ENCODE peak calls at places on chromosomes 6 and 20, in eight cellular contexts. One of them, this sample, is unnamed.

GRCh38 chr6:118632359-118632758 is 19.0 kb downstream of the CEP85L start:
- DNase-seq in mucosa of descending colon: no peak
- DNase-seq in fibroblast of pulmonary artery: no peak
- DNase-seq in spleen: no peak
- DNase-seq in A549: no peak
- DNase-seq in AG04450: no peak
- DNase-seq in SJSA1: no peak
- DNase-seq in choroid plexus epithelial cell: no peak
- DNase-seq in this sample: no peak

GRCh38 chr6:152150196-152150595 is 342.7 kb downstream of the ESR1 start:
- DNase-seq in mucosa of descending colon: no peak
- DNase-seq in fibroblast of pulmonary artery: no peak
- DNase-seq in spleen: no peak
- DNase-seq in A549: no peak
- DNase-seq in AG04450: no peak
- DNase-seq in SJSA1: no peak
- DNase-seq in choroid plexus epithelial cell: peak
- DNase-seq in this sample: no peak

GRCh38 chr6:39496951-39497350 is 174.4 kb upstream of the KCNK16 start:
- DNase-seq in mucosa of descending colon: peak
- DNase-seq in fibroblast of pulmonary artery: peak
- DNase-seq in spleen: no peak
- DNase-seq in A549: no peak
- DNase-seq in AG04450: no peak
- DNase-seq in SJSA1: no peak
- DNase-seq in choroid plexus epithelial cell: peak
- DNase-seq in this sample: no peak

GRCh38 chr20:16622501-16622900 is 49.3 kb upstream of the KIF16B start:
- DNase-seq in mucosa of descending colon: no peak
- DNase-seq in fibroblast of pulmonary artery: no peak
- DNase-seq in spleen: no peak
- DNase-seq in A549: no peak
- DNase-seq in AG04450: no peak
- DNase-seq in SJSA1: no peak
- DNase-seq in choroid plexus epithelial cell: no peak
- DNase-seq in this sample: no peak

GRCh38 chr6:12288844-12289654 is 1.1 kb upstream of the EDN1 start:
- DNase-seq in mucosa of descending colon: no peak
- DNase-seq in fibroblast of pulmonary artery: peak
- DNase-seq in spleen: no peak
- DNase-seq in A549: peak
- DNase-seq in AG04450: no peak
- DNase-seq in SJSA1: peak
- DNase-seq in choroid plexus epithelial cell: peak
- DNase-seq in this sample: peak

GRCh38 chr20:9146649-9147048 is 77.8 kb downstream of the PLCB4 start:
- DNase-seq in mucosa of descending colon: no peak
- DNase-seq in fibroblast of pulmonary artery: no peak
- DNase-seq in spleen: no peak
- DNase-seq in A549: no peak
- DNase-seq in AG04450: no peak
- DNase-seq in SJSA1: no peak
- DNase-seq in choroid plexus epithelial cell: no peak
- DNase-seq in this sample: no peak

GRCh38 chr6:3357669-3358068 is 98.9 kb downstream of the PSMG4 start:
- DNase-seq in mucosa of descending colon: peak
- DNase-seq in fibroblast of pulmonary artery: no peak
- DNase-seq in spleen: no peak
- DNase-seq in A549: no peak
- DNase-seq in AG04450: no peak
- DNase-seq in SJSA1: no peak
- DNase-seq in choroid plexus epithelial cell: no peak
- DNase-seq in this sample: no peak

GRCh38 chr6:87907521-87907920 is 140.1 kb upstream of the SPACA1 start:
- DNase-seq in mucosa of descending colon: no peak
- DNase-seq in fibroblast of pulmonary artery: peak
- DNase-seq in spleen: no peak
- DNase-seq in A549: no peak
- DNase-seq in AG04450: no peak
- DNase-seq in SJSA1: peak
- DNase-seq in choroid plexus epithelial cell: peak
- DNase-seq in this sample: no peak

GRCh38 chr20:38950254-38950653 is 11.9 kb upstream of the DHX35 start:
- DNase-seq in mucosa of descending colon: no peak
- DNase-seq in fibroblast of pulmonary artery: no peak
- DNase-seq in spleen: no peak
- DNase-seq in A549: no peak
- DNase-seq in AG04450: no peak
- DNase-seq in SJSA1: no peak
- DNase-seq in choroid plexus epithelial cell: no peak
- DNase-seq in this sample: no peak

GRCh38 chr6:126118934-126119333 is 132.6 kb downstream of the TRMT11 start:
- DNase-seq in mucosa of descending colon: no peak
- DNase-seq in fibroblast of pulmonary artery: peak
- DNase-seq in spleen: no peak
- DNase-seq in A549: no peak
- DNase-seq in AG04450: no peak
- DNase-seq in SJSA1: no peak
- DNase-seq in choroid plexus epithelial cell: peak
- DNase-seq in this sample: no peak

GRCh38 chr6:42978793-42979522 is at the start of gene PEX6:
- DNase-seq in mucosa of descending colon: peak
- DNase-seq in fibroblast of pulmonary artery: peak
- DNase-seq in spleen: peak
- DNase-seq in A549: peak
- DNase-seq in AG04450: peak
- DNase-seq in SJSA1: peak
- DNase-seq in choroid plexus epithelial cell: peak
- DNase-seq in this sample: peak

GRCh38 chr20:60352580-60352979 is 394.4 kb downstream of the CDH26 start:
- DNase-seq in mucosa of descending colon: no peak
- DNase-seq in fibroblast of pulmonary artery: no peak
- DNase-seq in spleen: no peak
- DNase-seq in A549: no peak
- DNase-seq in AG04450: no peak
- DNase-seq in SJSA1: no peak
- DNase-seq in choroid plexus epithelial cell: no peak
- DNase-seq in this sample: no peak

GRCh38 chr6:72825265-72825918 is 203.5 kb downstream of the KCNQ5 start:
- DNase-seq in mucosa of descending colon: no peak
- DNase-seq in fibroblast of pulmonary artery: peak
- DNase-seq in spleen: no peak
- DNase-seq in A549: no peak
- DNase-seq in AG04450: peak
- DNase-seq in SJSA1: no peak
- DNase-seq in choroid plexus epithelial cell: peak
- DNase-seq in this sample: no peak

GRCh38 chr6:156934054-156934424 is 156.9 kb downstream of the ARID1B start:
- DNase-seq in mucosa of descending colon: no peak
- DNase-seq in fibroblast of pulmonary artery: no peak
- DNase-seq in spleen: no peak
- DNase-seq in A549: no peak
- DNase-seq in AG04450: no peak
- DNase-seq in SJSA1: no peak
- DNase-seq in choroid plexus epithelial cell: no peak
- DNase-seq in this sample: no peak

GRCh38 chr6:24766685-24767462 is 7.9 kb upstream of the GMNN start:
- DNase-seq in mucosa of descending colon: no peak
- DNase-seq in fibroblast of pulmonary artery: peak
- DNase-seq in spleen: no peak
- DNase-seq in A549: peak
- DNase-seq in AG04450: no peak
- DNase-seq in SJSA1: no peak
- DNase-seq in choroid plexus epithelial cell: peak
- DNase-seq in this sample: no peak

GRCh38 chr20:32961956-32962517 is 42.2 kb downstream of the SUN5 start:
- DNase-seq in mucosa of descending colon: no peak
- DNase-seq in fibroblast of pulmonary artery: no peak
- DNase-seq in spleen: no peak
- DNase-seq in A549: no peak
- DNase-seq in AG04450: no peak
- DNase-seq in SJSA1: peak
- DNase-seq in choroid plexus epithelial cell: no peak
- DNase-seq in this sample: peak

GRCh38 chr6:42042108-42042507 is 8.2 kb upstream of the TAF8 start:
- DNase-seq in mucosa of descending colon: no peak
- DNase-seq in fibroblast of pulmonary artery: no peak
- DNase-seq in spleen: no peak
- DNase-seq in A549: no peak
- DNase-seq in AG04450: no peak
- DNase-seq in SJSA1: no peak
- DNase-seq in choroid plexus epithelial cell: no peak
- DNase-seq in this sample: no peak

GRCh38 chr6:95321106-95321505 is 256.2 kb upstream of the MANEA start:
- DNase-seq in mucosa of descending colon: no peak
- DNase-seq in fibroblast of pulmonary artery: no peak
- DNase-seq in spleen: no peak
- DNase-seq in A549: no peak
- DNase-seq in AG04450: no peak
- DNase-seq in SJSA1: no peak
- DNase-seq in choroid plexus epithelial cell: peak
- DNase-seq in this sample: no peak

DNA sequence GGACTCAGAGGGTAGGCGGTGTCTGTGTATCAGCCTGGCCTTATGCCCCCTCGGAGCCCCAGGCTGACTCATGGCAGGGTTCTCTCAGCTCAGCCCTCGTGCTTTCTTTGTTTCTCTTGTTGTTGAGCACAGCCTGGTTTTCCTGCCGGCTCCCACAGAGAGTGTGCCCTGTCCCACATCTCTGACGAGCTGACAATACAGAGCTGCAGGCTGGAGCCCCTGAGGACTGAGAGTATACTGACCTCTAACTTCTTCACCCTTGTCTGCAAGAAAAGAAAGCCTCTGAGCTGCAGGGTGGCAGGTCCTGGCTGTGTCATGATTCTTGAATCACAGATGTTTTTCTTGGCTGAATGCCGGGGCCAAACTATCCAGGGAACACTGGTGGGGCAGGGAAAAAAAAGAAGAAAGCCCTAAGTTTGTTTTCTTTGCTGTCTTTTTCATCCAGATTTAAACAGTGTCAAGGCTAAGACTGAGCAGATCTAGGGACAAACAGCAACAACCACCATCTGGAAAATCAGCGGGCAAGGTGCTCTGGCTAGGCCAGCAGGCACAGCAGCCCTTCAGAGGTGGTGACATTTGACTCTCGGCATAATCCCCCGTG is 63.3 kb upstream of the ZNF133 start:
- DNase-seq in mucosa of descending colon: no peak
- DNase-seq in fibroblast of pulmonary artery: peak
- DNase-seq in spleen: no peak
- DNase-seq in A549: peak
- DNase-seq in AG04450: peak
- DNase-seq in SJSA1: peak
- DNase-seq in choroid plexus epithelial cell: peak
- DNase-seq in this sample: no peak
- H3K4me3 ChIP-seq in mucosa of descending colon: no peak
- H3K4me3 ChIP-seq in fibroblast of pulmonary artery: no peak
- H3K4me3 ChIP-seq in spleen: no peak
- H3K4me3 ChIP-seq in A549: no peak
- H3K4me3 ChIP-seq in AG04450: peak
- H3K4me3 ChIP-seq in SJSA1: no peak
- H3K4me3 ChIP-seq in choroid plexus epithelial cell: no peak
- H3K4me3 ChIP-seq in this sample: no peak

GRCh38 chr6:26439552-26440125 is 665 bp upstream of the BTN3A3 start:
- DNase-seq in mucosa of descending colon: no peak
- DNase-seq in fibroblast of pulmonary artery: no peak
- DNase-seq in spleen: no peak
- DNase-seq in A549: no peak
- DNase-seq in AG04450: no peak
- DNase-seq in SJSA1: no peak
- DNase-seq in choroid plexus epithelial cell: no peak
- DNase-seq in this sample: no peak
- H3K4me3 ChIP-seq in mucosa of descending colon: no peak
- H3K4me3 ChIP-seq in fibroblast of pulmonary artery: peak
- H3K4me3 ChIP-seq in spleen: peak
- H3K4me3 ChIP-seq in A549: peak
- H3K4me3 ChIP-seq in AG04450: peak
- H3K4me3 ChIP-seq in SJSA1: peak
- H3K4me3 ChIP-seq in choroid plexus epithelial cell: peak
- H3K4me3 ChIP-seq in this sample: no peak

GRCh38 chr6:21085206-21085605 is 508.3 kb upstream of the SOX4 start:
- DNase-seq in mucosa of descending colon: no peak
- DNase-seq in fibroblast of pulmonary artery: no peak
- DNase-seq in spleen: no peak
- DNase-seq in A549: no peak
- DNase-seq in AG04450: no peak
- DNase-seq in SJSA1: no peak
- DNase-seq in choroid plexus epithelial cell: no peak
- DNase-seq in this sample: no peak

GRCh38 chr6:21087188-21087587 is 506.4 kb upstream of the SOX4 start:
- DNase-seq in mucosa of descending colon: no peak
- DNase-seq in fibroblast of pulmonary artery: no peak
- DNase-seq in spleen: no peak
- DNase-seq in A549: no peak
- DNase-seq in AG04450: no peak
- DNase-seq in SJSA1: no peak
- DNase-seq in choroid plexus epithelial cell: no peak
- DNase-seq in this sample: no peak

GRCh38 chr6:21082091-21082490 is 511.5 kb upstream of the SOX4 start:
- DNase-seq in mucosa of descending colon: no peak
- DNase-seq in fibroblast of pulmonary artery: no peak
- DNase-seq in spleen: no peak
- DNase-seq in A549: no peak
- DNase-seq in AG04450: no peak
- DNase-seq in SJSA1: no peak
- DNase-seq in choroid plexus epithelial cell: no peak
- DNase-seq in this sample: peak

GRCh38 chr6:21085643-21086042 is 507.9 kb upstream of the SOX4 start:
- DNase-seq in mucosa of descending colon: no peak
- DNase-seq in fibroblast of pulmonary artery: no peak
- DNase-seq in spleen: no peak
- DNase-seq in A549: no peak
- DNase-seq in AG04450: no peak
- DNase-seq in SJSA1: no peak
- DNase-seq in choroid plexus epithelial cell: no peak
- DNase-seq in this sample: no peak

DNA sequence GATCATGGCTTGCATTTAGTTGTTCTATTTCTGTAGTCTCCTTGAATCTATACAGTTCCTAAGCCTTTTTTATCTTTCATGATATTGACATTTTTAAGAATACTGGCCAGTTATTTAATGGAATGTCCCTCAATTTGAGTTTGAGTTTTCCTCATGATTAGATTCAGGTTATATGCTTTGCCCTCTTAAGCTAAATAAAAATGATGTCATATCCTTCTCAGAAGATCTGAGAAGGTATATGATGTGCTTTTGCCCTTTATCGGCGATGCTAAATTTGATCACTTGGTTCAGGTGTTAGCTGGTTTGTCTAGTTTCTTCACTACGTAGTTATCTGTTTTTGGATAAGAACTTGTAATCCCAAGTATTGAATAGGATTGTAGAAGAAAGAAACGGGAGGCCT is 509.8 kb upstream of the SOX4 start:
- DNase-seq in mucosa of descending colon: no peak
- DNase-seq in fibroblast of pulmonary artery: no peak
- DNase-seq in spleen: no peak
- DNase-seq in A549: no peak
- DNase-seq in AG04450: no peak
- DNase-seq in SJSA1: no peak
- DNase-seq in choroid plexus epithelial cell: no peak
- DNase-seq in this sample: no peak
- H3K4me3 ChIP-seq in mucosa of descending colon: no peak
- H3K4me3 ChIP-seq in fibroblast of pulmonary artery: no peak
- H3K4me3 ChIP-seq in spleen: no peak
- H3K4me3 ChIP-seq in A549: no peak
- H3K4me3 ChIP-seq in AG04450: no peak
- H3K4me3 ChIP-seq in SJSA1: no peak
- H3K4me3 ChIP-seq in choroid plexus epithelial cell: no peak
- H3K4me3 ChIP-seq in this sample: no peak

GRCh38 chr6:159052720-159053119 is 7.9 kb upstream of the TAGAP start:
- DNase-seq in mucosa of descending colon: no peak
- DNase-seq in fibroblast of pulmonary artery: no peak
- DNase-seq in spleen: no peak
- DNase-seq in A549: no peak
- DNase-seq in AG04450: no peak
- DNase-seq in SJSA1: no peak
- DNase-seq in choroid plexus epithelial cell: no peak
- DNase-seq in this sample: no peak
- H3K4me3 ChIP-seq in mucosa of descending colon: no peak
- H3K4me3 ChIP-seq in fibroblast of pulmonary artery: no peak
- H3K4me3 ChIP-seq in spleen: no peak
- H3K4me3 ChIP-seq in A549: no peak
- H3K4me3 ChIP-seq in AG04450: no peak
- H3K4me3 ChIP-seq in SJSA1: no peak
- H3K4me3 ChIP-seq in choroid plexus epithelial cell: no peak
- H3K4me3 ChIP-seq in this sample: no peak